ENCODE peak calls at places on chromosomes 2 and 18, in six cellular contexts. L, Z, G, C, B and Q are unnamed samples.
A peak's percentile ranks its signal among the peaks of the same experiment; 100 is the strongest.

GRCh38 chr2:212528106-212528856 is 10.3 kb downstream of the ERBB4 start:
- DNase-seq in L (no peak), Z (no peak), G (no peak), C (no peak), B (peak; percentile 37), Q (no peak)

GRCh38 chr2:30197570-30197969 is 33.8 kb upstream of the LBH start:
- DNase-seq in L (no peak), Z (peak; percentile 11), G (no peak), C (no peak), B (no peak), Q (no peak)

GRCh38 chr2:177254433-177255226 is 9.9 kb downstream of the NFE2L2 start:
- DNase-seq in L (peak; percentile 47), Z (peak; percentile 93), G (no peak), C (no peak), B (peak; percentile 64), Q (peak; percentile 68)

GRCh38 chr18:31040982-31041345 is 1.6 kb downstream of the DSC3 start:
- DNase-seq in L (peak; percentile 52), Z (peak; percentile 62), G (no peak), C (no peak), B (peak; percentile 18), Q (peak; percentile 36)

GRCh38 chr2:163878718-163879117 is 142.9 kb upstream of the FIGN start:
- DNase-seq in L (no peak), Z (peak; percentile 79), G (no peak), C (no peak), B (peak; percentile 64), Q (peak; percentile 29)

GRCh38 chr2:55482186-55482945 is 37.2 kb upstream of the CFAP36 start:
- DNase-seq in L (no peak), Z (peak; percentile 34), G (no peak), C (no peak), B (no peak), Q (no peak)

GRCh38 chr2:73156539-73157124 is 43.9 kb upstream of the RAB11FIP5 start:
- DNase-seq in L (peak; percentile 74), Z (peak; percentile 94), G (peak; percentile 36), C (peak; percentile 71), B (peak; percentile 73), Q (peak; percentile 75)

GRCh38 chr2:26008851-26009566 is 24.9 kb upstream of the RAB10 start:
- DNase-seq in L (no peak), Z (no peak), G (peak; percentile 48), C (peak; percentile 80), B (no peak), Q (no peak)

GRCh38 chr18:55219059-55219458 is 259.8 kb upstream of the CCDC68 start:
- DNase-seq in L (no peak), Z (no peak), G (no peak), C (no peak), B (no peak), Q (no peak)

GRCh38 chr2:174512345-174512744 is 25.5 kb upstream of the GPR155 start:
- DNase-seq in L (no peak), Z (no peak), G (no peak), C (no peak), B (no peak), Q (no peak)

GRCh38 chr2:186709529-186710455 is 15.9 kb downstream of the FAM171B start:
- DNase-seq in L (no peak), Z (no peak), G (no peak), C (no peak), B (no peak), Q (no peak)

GRCh38 chr2:229132236-229132635 is 138.9 kb downstream of the PID1 start:
- DNase-seq in L (no peak), Z (no peak), G (no peak), C (no peak), B (no peak), Q (no peak)

GRCh38 chr18:52348209-52348608 is 8.2 kb downstream of the DCC start:
- DNase-seq in L (no peak), Z (peak; percentile 83), G (no peak), C (no peak), B (no peak), Q (no peak)

GRCh38 chr2:101480764-101481163 is 5.9 kb upstream of the RFX8 start:
- DNase-seq in L (no peak), Z (no peak), G (no peak), C (no peak), B (no peak), Q (no peak)
- TF ChIP-seq CTCF in L (no peak), Z (no peak), G (no peak), C (no peak), B (no peak), Q (no peak)

DNA sequence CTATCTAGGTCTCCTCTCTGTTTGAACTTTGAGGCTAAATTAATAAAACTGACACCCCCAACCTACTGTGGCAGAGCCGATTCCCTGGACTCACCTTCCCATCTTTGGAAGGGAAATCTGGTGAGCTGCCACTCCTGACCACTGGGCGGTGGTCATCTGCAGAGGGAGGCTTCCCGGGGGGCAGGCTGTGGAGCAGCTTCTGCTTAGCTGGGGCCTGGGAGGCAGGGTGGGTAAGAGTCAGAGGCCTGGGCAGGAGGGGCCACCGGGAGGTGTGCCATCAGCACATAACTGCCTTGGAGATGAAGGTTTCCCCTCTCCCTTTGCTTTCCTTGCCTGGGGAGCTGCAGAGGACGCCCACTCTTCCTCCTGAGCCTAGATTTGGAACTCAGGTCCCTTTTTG is 2.3 kb upstream of the NPPC start:
- DNase-seq in L (peak; percentile 35), Z (peak; percentile 47), G (no peak), C (peak; percentile 51), B (peak; percentile 51), Q (peak; percentile 45)
- TF ChIP-seq CTCF in L (no peak), Z (peak; percentile 35), G (no peak), C (no peak), B (no peak), Q (peak; percentile 20)

DNA sequence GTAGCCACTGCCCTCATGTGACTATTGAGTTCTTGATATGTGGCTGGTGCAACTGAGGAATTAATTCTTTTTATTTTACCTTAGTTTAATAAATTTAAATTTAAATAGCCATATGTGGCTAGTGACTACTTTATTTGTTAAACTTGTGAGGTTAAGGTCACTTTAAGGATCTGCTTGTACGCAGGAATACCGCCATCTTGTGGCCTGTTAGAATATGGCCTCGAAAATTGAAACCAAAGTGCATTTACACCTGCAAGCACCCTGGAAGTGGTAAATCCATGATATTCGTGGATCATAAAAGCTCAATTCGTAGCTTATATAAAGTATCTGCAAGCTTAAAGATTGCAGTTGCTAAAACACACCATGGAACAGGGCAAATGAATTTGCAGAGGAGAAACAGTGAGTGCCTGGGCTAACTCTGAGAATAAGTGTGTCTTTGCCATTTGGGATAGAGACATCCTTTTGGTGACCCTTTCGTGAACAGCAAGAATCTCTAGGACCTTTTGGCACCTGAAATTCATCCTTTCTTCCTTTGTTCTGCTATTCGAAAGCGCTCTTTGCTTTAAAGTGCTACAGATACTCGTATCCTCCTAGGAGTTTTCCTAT is 59.9 kb upstream of the REG3A start:
- DNase-seq in L (no peak), Z (peak; percentile 88), G (peak; percentile 44), C (no peak), B (peak; percentile 74), Q (peak; percentile 47)
- TF ChIP-seq CTCF in L (peak; percentile 86), Z (peak; percentile 91), G (peak; percentile 65), C (peak; percentile 41), B (peak; percentile 63), Q (peak; percentile 89)

GRCh38 chr2:134782792-134783191 is 55.6 kb upstream of the ACMSD start:
- DNase-seq in L (no peak), Z (no peak), G (no peak), C (no peak), B (peak; percentile 19), Q (no peak)
- TF ChIP-seq CTCF in L (no peak), Z (no peak), G (no peak), C (no peak), B (no peak), Q (peak; percentile 40)

DNA sequence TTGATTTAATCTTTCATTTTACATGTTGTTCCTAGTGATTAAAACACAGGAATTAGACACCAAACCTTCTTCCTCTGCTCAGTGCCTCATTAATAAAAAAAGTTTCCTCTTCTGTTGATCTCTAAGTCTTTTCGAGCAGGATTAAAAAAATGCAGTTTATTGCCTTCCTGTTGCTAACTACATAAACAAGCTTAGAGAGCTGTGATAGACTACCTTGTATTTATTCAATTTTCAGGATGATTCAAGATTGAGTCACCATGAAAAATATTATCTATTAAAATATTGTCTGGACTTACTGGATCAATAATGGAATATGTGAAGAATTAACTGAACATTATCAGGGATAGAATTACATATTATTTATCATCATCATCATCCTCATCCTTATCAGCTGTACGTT is 1089.6 kb upstream of the CNTNAP5 start:
- DNase-seq in L (no peak), Z (no peak), G (no peak), C (no peak), B (no peak), Q (no peak)
- TF ChIP-seq CTCF in L (no peak), Z (no peak), G (no peak), C (no peak), B (no peak), Q (no peak)

DNA sequence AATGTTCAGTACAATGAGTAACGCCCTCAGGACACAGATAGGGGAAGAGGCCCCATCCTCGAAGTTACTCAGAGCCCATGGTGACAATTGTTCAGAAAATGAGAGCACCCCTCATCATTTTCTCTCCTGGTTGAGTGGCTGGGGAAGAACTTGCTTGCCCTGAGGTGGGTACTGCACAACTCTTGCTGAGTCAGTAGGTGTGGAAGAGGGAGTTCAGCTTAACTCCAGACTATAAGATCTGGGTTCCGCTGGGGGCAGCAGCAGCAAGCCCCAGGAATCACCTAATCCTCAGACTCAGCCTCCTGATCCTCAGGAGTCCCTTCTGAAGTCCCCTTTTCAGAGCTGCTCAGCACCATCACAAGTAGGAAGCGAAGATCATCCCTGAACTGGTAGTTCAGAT is 123.7 kb downstream of the PIEZO2 start:
- DNase-seq in L (no peak), Z (no peak), G (no peak), C (no peak), B (no peak), Q (no peak)
- TF ChIP-seq CTCF in L (no peak), Z (no peak), G (no peak), C (no peak), B (no peak), Q (no peak)

GRCh38 chr18:43420950-43421349 is 143.7 kb upstream of the SYT4 start:
- DNase-seq in L (no peak), Z (peak; percentile 63), G (no peak), C (no peak), B (peak; percentile 9), Q (no peak)

GRCh38 chr18:43420091-43420490 is 142.8 kb upstream of the SYT4 start:
- DNase-seq in L (no peak), Z (no peak), G (no peak), C (no peak), B (no peak), Q (no peak)

GRCh38 chr18:43422483-43422882 is 145.2 kb upstream of the SYT4 start:
- DNase-seq in L (no peak), Z (peak; percentile 63), G (no peak), C (no peak), B (peak; percentile 74), Q (peak; percentile 5)
- TF ChIP-seq CTCF in L (no peak), Z (peak; percentile 39), G (no peak), C (no peak), B (no peak), Q (peak; percentile 28)

DNA sequence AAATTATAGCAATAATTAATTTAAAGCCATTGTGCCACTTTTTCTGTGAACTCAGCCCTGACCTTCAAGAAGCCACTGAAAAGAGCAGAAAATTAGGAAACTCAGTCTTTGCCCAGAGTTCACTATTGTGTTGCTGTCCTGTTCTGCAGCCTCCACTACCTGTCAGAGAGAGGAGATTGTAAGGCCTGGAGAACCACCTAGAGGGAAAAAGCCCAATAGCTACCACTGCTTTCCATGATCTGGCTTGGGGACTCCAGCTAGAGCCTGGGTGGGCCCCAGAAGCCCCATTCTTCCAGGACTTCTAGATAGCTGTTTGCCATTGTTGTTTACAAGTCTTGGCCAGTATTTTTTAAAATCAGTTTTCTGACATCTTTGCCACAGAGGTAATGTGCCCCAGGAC is 176.1 kb upstream of the KLF7 start:
- DNase-seq in L (no peak), Z (peak; percentile 56), G (no peak), C (no peak), B (no peak), Q (no peak)
- TF ChIP-seq CTCF in L (no peak), Z (peak; percentile 29), G (no peak), C (no peak), B (no peak), Q (no peak)